ENCODE peak calls at places on chromosomes 6 and 20, in five cellular contexts. One of them, this sample, is unnamed.

GRCh38 chr6:161922631-161923119 is 648.8 kb upstream of the AGPAT4 start:
- DNase-seq in PC-3: peak
- DNase-seq in epithelial cell of esophagus: peak
- DNase-seq in trophoblast cell: peak
- DNase-seq in posterior cingulate gyrus: peak
- DNase-seq in this sample: peak

GRCh38 chr20:57056651-57057050 is 209.8 kb downstream of the BMP7 start:
- DNase-seq in posterior cingulate gyrus: no peak
- DNase-seq in trophoblast cell: no peak
- DNase-seq in PC-3: peak
- DNase-seq in epithelial cell of esophagus: no peak
- DNase-seq in this sample: peak

GRCh38 chr6:162889303-162889702 is 161.5 kb downstream of the PACRG start:
- DNase-seq in epithelial cell of esophagus: no peak
- DNase-seq in posterior cingulate gyrus: no peak
- DNase-seq in trophoblast cell: no peak
- DNase-seq in PC-3: no peak
- DNase-seq in this sample: no peak

GRCh38 chr6:131831392-131831791 is 23.6 kb downstream of the ENPP1 start:
- DNase-seq in PC-3: peak
- DNase-seq in epithelial cell of esophagus: no peak
- DNase-seq in posterior cingulate gyrus: no peak
- DNase-seq in trophoblast cell: peak
- DNase-seq in this sample: no peak

GRCh38 chr6:31752739-31753319 is 9.6 kb upstream of the SAPCD1 start:
- DNase-seq in epithelial cell of esophagus: peak
- DNase-seq in PC-3: peak
- DNase-seq in posterior cingulate gyrus: no peak
- DNase-seq in trophoblast cell: no peak
- DNase-seq in this sample: peak

GRCh38 chr20:54195483-54196472 is 12.1 kb upstream of the PFDN4 start:
- DNase-seq in posterior cingulate gyrus: no peak
- DNase-seq in epithelial cell of esophagus: no peak
- DNase-seq in PC-3: no peak
- DNase-seq in trophoblast cell: peak
- DNase-seq in this sample: no peak

GRCh38 chr6:26216015-26216885 is 129.0 kb downstream of the HFE start:
- DNase-seq in posterior cingulate gyrus: peak
- DNase-seq in epithelial cell of esophagus: peak
- DNase-seq in trophoblast cell: peak
- DNase-seq in PC-3: peak
- DNase-seq in this sample: peak

GRCh38 chr20:37293301-37293943 is 4.0 kb downstream of the MANBAL start:
- DNase-seq in PC-3: no peak
- DNase-seq in epithelial cell of esophagus: no peak
- DNase-seq in posterior cingulate gyrus: no peak
- DNase-seq in trophoblast cell: no peak
- DNase-seq in this sample: no peak

GRCh38 chr20:13441388-13441787 is 197.3 kb downstream of the TASP1 start:
- DNase-seq in epithelial cell of esophagus: no peak
- DNase-seq in trophoblast cell: no peak
- DNase-seq in PC-3: no peak
- DNase-seq in posterior cingulate gyrus: no peak
- DNase-seq in this sample: no peak

GRCh38 chr6:112153926-112154621 is 66.7 kb downstream of the FAM229B start:
- DNase-seq in epithelial cell of esophagus: peak
- DNase-seq in PC-3: peak
- DNase-seq in posterior cingulate gyrus: no peak
- DNase-seq in trophoblast cell: no peak
- DNase-seq in this sample: peak

GRCh38 chr20:56347628-56348305 is 11.0 kb upstream of the FAM210B start:
- DNase-seq in epithelial cell of esophagus: no peak
- DNase-seq in trophoblast cell: no peak
- DNase-seq in PC-3: no peak
- DNase-seq in posterior cingulate gyrus: no peak
- DNase-seq in this sample: no peak